ENCODE peak calls at places on chromosomes 11 and 22, in ten cellular contexts. I, B, D, H, X, F, S, G, N and M are unnamed samples.

GRCh38 chr22:17243524-17243923 is 24.3 kb upstream of the ADA2 start:
- DNase-seq in I (no peak), B (peak; percentile 12), D (peak; percentile 92), H (no peak), X (peak; percentile 17), F (no peak), S (no peak), G (no peak), N (no peak), M (no peak)

GRCh38 chr22:33166206-33166605 is 108.0 kb upstream of the SYN3 start:
- DNase-seq in I (no peak), B (no peak), D (no peak), H (no peak), X (no peak), F (no peak), S (no peak), G (no peak), N (no peak), M (no peak)

GRCh38 chr11:8328231-8328794 is 64.6 kb upstream of the LMO1 start:
- DNase-seq in I (no peak), B (no peak), D (no peak), H (no peak), X (no peak), F (no peak), S (no peak), G (no peak), N (no peak), M (no peak)

GRCh38 chr11:66720223-66720898 is 8.7 kb downstream of the SPTBN2 start:
- DNase-seq in I (peak; percentile 60), B (peak; percentile 12), D (peak; percentile 17), H (no peak), X (peak; percentile 35), F (peak; percentile 47), S (peak; percentile 59), G (peak; percentile 74), N (peak; percentile 18), M (no peak)

GRCh38 chr22:20606041-20606783 is 98.8 kb downstream of the MED15 start:
- DNase-seq in I (peak; percentile 64), B (peak; percentile 56), D (peak; percentile 89), H (no peak), X (no peak), F (peak; percentile 40), S (peak; percentile 74), G (no peak), N (peak; percentile 47), M (no peak)

GRCh38 chr11:16611395-16612233 is 126.8 kb upstream of the C11orf58 start:
- DNase-seq in I (peak; percentile 82), B (no peak), D (no peak), H (no peak), X (no peak), F (no peak), S (no peak), G (no peak), N (peak; percentile 20), M (no peak)

GRCh38 chr22:24201681-24202590 is 20.6 kb downstream of the SUSD2 start:
- DNase-seq in I (no peak), B (no peak), D (no peak), H (no peak), X (no peak), F (peak; percentile 41), S (no peak), G (no peak), N (no peak), M (no peak)

GRCh38 chr22:49024775-49025440 is 802.8 kb downstream of the BRD1 start:
- DNase-seq in I (no peak), B (no peak), D (no peak), H (peak; percentile 46), X (no peak), F (no peak), S (no peak), G (no peak), N (no peak), M (no peak)

GRCh38 chr11:69842746-69843528 is 23.7 kb upstream of the FGF3 start:
- DNase-seq in I (no peak), B (no peak), D (no peak), H (peak; percentile 32), X (no peak), F (no peak), S (no peak), G (no peak), N (no peak), M (no peak)

GRCh38 chr11:8832571-8833260 is 78.3 kb upstream of the AKIP1 start:
- DNase-seq in I (peak; percentile 68), B (peak; percentile 74), D (peak; percentile 91), H (no peak), X (no peak), F (no peak), S (no peak), G (peak; percentile 97), N (no peak), M (peak; percentile 72)

GRCh38 chr22:18078329-18079041 is 695 bp downstream of the PEX26 start:
- DNase-seq in I (peak; percentile 63), B (peak; percentile 30), D (peak; percentile 84), H (no peak), X (peak; percentile 36), F (no peak), S (peak; percentile 51), G (no peak), N (no peak), M (no peak)

GRCh38 chr11:123653997-123654565 is 343 bp downstream of the SCN3B start:
- DNase-seq in I (peak; percentile 81), B (peak; percentile 18), D (no peak), H (no peak), X (peak; percentile 58), F (peak; percentile 31), S (peak; percentile 62), G (no peak), N (no peak), M (no peak)

GRCh38 chr22:33352768-33353167 is 294.6 kb upstream of the SYN3 start:
- DNase-seq in I (no peak), B (no peak), D (no peak), H (no peak), X (no peak), F (no peak), S (no peak), G (no peak), N (no peak), M (no peak)

GRCh38 chr11:116869610-116870009 is 32.2 kb upstream of the APOA1 start:
- DNase-seq in I (no peak), B (no peak), D (no peak), H (no peak), X (no peak), F (no peak), S (no peak), G (no peak), N (no peak), M (no peak)
- TF ChIP-seq CTCF in I (no peak), B (no peak), D (no peak), H (no peak), X (no peak), F (no peak), S (no peak), G (no peak), N (no peak), M (no peak)

GRCh38 chr11:15073361-15074205 is at the start of gene CALCB:
- DNase-seq in I (peak; percentile 83), B (peak; percentile 32), D (no peak), H (no peak), X (no peak), F (no peak), S (peak; percentile 33), G (no peak), N (no peak), M (no peak)

GRCh38 chr11:15074206-15075161 is 1.1 kb downstream of the CALCB start:
- DNase-seq in I (peak; percentile 83), B (peak; percentile 64), D (peak; percentile 79), H (peak; percentile 78), X (peak; percentile 77), F (peak; percentile 75), S (peak; percentile 95), G (peak; percentile 14), N (peak; percentile 95), M (peak; percentile 15)

GRCh38 chr11:15072551-15073143 is 746 bp upstream of the CALCB start:
- DNase-seq in I (peak; percentile 8), B (no peak), D (no peak), H (no peak), X (no peak), F (no peak), S (no peak), G (no peak), N (no peak), M (no peak)

GRCh38 chr11:15071556-15072255 is 1.7 kb upstream of the CALCB start:
- DNase-seq in I (no peak), B (no peak), D (no peak), H (no peak), X (no peak), F (no peak), S (no peak), G (no peak), N (no peak), M (no peak)

GRCh38 chr11:15075162-15075526 is 1.8 kb downstream of the CALCB start:
- DNase-seq in I (no peak), B (no peak), D (no peak), H (no peak), X (no peak), F (no peak), S (no peak), G (no peak), N (no peak), M (no peak)
- TF ChIP-seq CTCF in I (no peak), B (no peak), D (no peak), H (no peak), X (no peak), F (no peak), S (no peak), G (no peak), N (no peak), M (no peak)

GRCh38 chr11:91147885-91148284 is 925.0 kb upstream of the CHORDC1 start:
- DNase-seq in I (no peak), B (no peak), D (no peak), H (no peak), X (no peak), F (no peak), S (no peak), G (no peak), N (no peak), M (no peak)
- TF ChIP-seq CTCF in I (no peak), B (no peak), D (no peak), H (no peak), X (no peak), F (no peak), S (no peak), G (no peak), N (no peak), M (no peak)

GRCh38 chr11:79060081-79060480 is 380.7 kb downstream of the TENM4 start:
- DNase-seq in I (peak; percentile 57), B (no peak), D (no peak), H (no peak), X (no peak), F (no peak), S (no peak), G (no peak), N (no peak), M (no peak)

GRCh38 chr11:79060534-79060933 is 380.3 kb downstream of the TENM4 start:
- DNase-seq in I (no peak), B (peak; percentile 17), D (no peak), H (no peak), X (no peak), F (no peak), S (no peak), G (no peak), N (no peak), M (no peak)

GRCh38 chr11:79066456-79067354 is 374.1 kb downstream of the TENM4 start:
- DNase-seq in I (peak; percentile 94), B (no peak), D (no peak), H (no peak), X (no peak), F (no peak), S (no peak), G (no peak), N (no peak), M (no peak)

GRCh38 chr11:79059171-79059570 is 381.7 kb downstream of the TENM4 start:
- DNase-seq in I (no peak), B (no peak), D (no peak), H (no peak), X (no peak), F (no peak), S (no peak), G (no peak), N (no peak), M (no peak)

GRCh38 chr11:79062814-79063762 is 377.7 kb downstream of the TENM4 start:
- DNase-seq in I (peak; percentile 73), B (peak; percentile 49), D (peak; percentile 22), H (no peak), X (no peak), F (peak; percentile 42), S (peak; percentile 56), G (no peak), N (peak; percentile 38), M (no peak)
- TF ChIP-seq CTCF in I (peak; percentile 70), B (peak; percentile 53), D (peak; percentile 33), H (peak; percentile 26), X (peak; percentile 37), F (peak; percentile 75), S (peak; percentile 41), G (peak; percentile 62), N (peak; percentile 58), M (peak; percentile 26)